ENCODE peak calls at places on chromosome 11, in ten cellular contexts. U, G, P, W, R, A, M, V, Z and Y are unnamed samples.

GRCh38 chr11:64096835-64097234 is 61.1 kb downstream of the FLRT1 start:
- DNase-seq in U (no peak), G (no peak), P (no peak), W (no peak), R (no peak), A (no peak), M (no peak), V (no peak), Z (peak), Y (no peak)

GRCh38 chr11:69880041-69880802 is 61.0 kb upstream of the FGF3 start:
- DNase-seq in U (no peak), G (no peak), P (no peak), W (no peak), R (no peak), A (no peak), M (no peak), V (no peak), Z (no peak), Y (no peak)

GRCh38 chr11:19524171-19524671 is 188.4 kb upstream of the NAV2 start:
- DNase-seq in U (peak), G (peak), P (no peak), W (peak), R (no peak), A (no peak), M (no peak), V (no peak), Z (no peak), Y (no peak)

GRCh38 chr11:44766972-44767278 is 40.2 kb downstream of the TSPAN18 start:
- DNase-seq in U (no peak), G (no peak), P (no peak), W (no peak), R (no peak), A (no peak), M (no peak), V (peak), Z (no peak), Y (peak)

GRCh38 chr11:122791411-122791810 is 46.9 kb upstream of the CRTAM start:
- DNase-seq in U (no peak), G (no peak), P (no peak), W (no peak), R (no peak), A (no peak), M (no peak), V (no peak), Z (no peak), Y (no peak)

GRCh38 chr11:66261578-66261977 is 6.9 kb upstream of the RAB1B start:
- DNase-seq in U (no peak), G (no peak), P (no peak), W (no peak), R (no peak), A (no peak), M (no peak), V (no peak), Z (no peak), Y (no peak)

GRCh38 chr11:74487875-74488274 is 5.6 kb downstream of the LIPT2 start:
- DNase-seq in U (peak), G (no peak), P (peak), W (no peak), R (peak), A (peak), M (no peak), V (no peak), Z (no peak), Y (no peak)

GRCh38 chr11:3867209-3868071 is 12.0 kb downstream of the STIM1 start:
- DNase-seq in U (no peak), G (no peak), P (no peak), W (no peak), R (no peak), A (peak), M (no peak), V (peak), Z (no peak), Y (no peak)

GRCh38 chr11:55795256-55795655 is at the start of gene OR5D14:
- DNase-seq in U (no peak), G (no peak), P (no peak), W (no peak), R (no peak), A (no peak), M (no peak), V (no peak), Z (no peak), Y (no peak)

GRCh38 chr11:64343740-64344133 is 3.7 kb downstream of the CCDC88B start:
- DNase-seq in U (peak), G (no peak), P (peak), W (no peak), R (peak), A (no peak), M (no peak), V (no peak), Z (no peak), Y (peak)

GRCh38 chr11:67632175-67632981 is 2.6 kb upstream of the NUDT8 start:
- DNase-seq in U (no peak), G (no peak), P (no peak), W (no peak), R (no peak), A (no peak), M (no peak), V (no peak), Z (no peak), Y (no peak)

GRCh38 chr11:36253238-36253637 is 36.0 kb downstream of the COMMD9 start:
- DNase-seq in U (no peak), G (no peak), P (no peak), W (peak), R (peak), A (no peak), M (no peak), V (no peak), Z (no peak), Y (no peak)

GRCh38 chr11:125464671-125465070 is 31.4 kb downstream of the FEZ1 start:
- DNase-seq in U (no peak), G (no peak), P (no peak), W (no peak), R (no peak), A (no peak), M (no peak), V (no peak), Z (no peak), Y (no peak)

GRCh38 chr11:64762277-64762915 is 2.6 kb upstream of the PYGM start:
- DNase-seq in U (no peak), G (no peak), P (no peak), W (peak), R (no peak), A (no peak), M (no peak), V (no peak), Z (no peak), Y (no peak)

GRCh38 chr11:70603756-70604211 is 205.5 kb downstream of the CTTN start:
- DNase-seq in U (no peak), G (no peak), P (no peak), W (no peak), R (no peak), A (no peak), M (no peak), V (no peak), Z (no peak), Y (no peak)

GRCh38 chr11:45145421-45146071 is 893 bp upstream of the PRDM11 start:
- DNase-seq in U (peak), G (no peak), P (no peak), W (peak), R (peak), A (no peak), M (peak), V (peak), Z (peak), Y (peak)

GRCh38 chr11:118623291-118623655 is 15.9 kb downstream of the PHLDB1 start:
- DNase-seq in U (peak), G (no peak), P (peak), W (no peak), R (no peak), A (no peak), M (no peak), V (peak), Z (peak), Y (no peak)

GRCh38 chr11:68583047-68583446 is 101.3 kb upstream of the GAL start:
- DNase-seq in U (no peak), G (no peak), P (no peak), W (no peak), R (no peak), A (no peak), M (no peak), V (peak), Z (no peak), Y (peak)

GRCh38 chr11:102426570-102426969 is 26.0 kb downstream of the TMEM123 start:
- DNase-seq in U (no peak), G (no peak), P (no peak), W (peak), R (no peak), A (no peak), M (no peak), V (no peak), Z (no peak), Y (no peak)

GRCh38 chr11:1346669-1347390 is 37.4 kb upstream of the TOLLIP start:
- DNase-seq in U (no peak), G (no peak), P (no peak), W (no peak), R (no peak), A (no peak), M (peak), V (no peak), Z (no peak), Y (no peak)

GRCh38 chr11:74288161-74288560 is 23.3 kb downstream of the P4HA3 start:
- DNase-seq in U (peak), G (no peak), P (peak), W (no peak), R (no peak), A (no peak), M (no peak), V (peak), Z (no peak), Y (peak)

GRCh38 chr11:90774727-90775572 is 552.1 kb upstream of the CHORDC1 start:
- DNase-seq in U (no peak), G (no peak), P (no peak), W (no peak), R (peak), A (no peak), M (no peak), V (no peak), Z (no peak), Y (no peak)

GRCh38 chr11:68008381-68009337 is 1.5 kb upstream of the ALDH3B1 start:
- DNase-seq in U (peak), G (no peak), P (no peak), W (no peak), R (no peak), A (peak), M (no peak), V (no peak), Z (peak), Y (no peak)

GRCh38 chr11:33724644-33725035 is 11.6 kb downstream of the CD59 start:
- DNase-seq in U (no peak), G (no peak), P (no peak), W (peak), R (no peak), A (no peak), M (no peak), V (peak), Z (no peak), Y (no peak)

GRCh38 chr11:68325183-68325893 is 12.9 kb downstream of the LRP5 start:
- DNase-seq in U (no peak), G (no peak), P (no peak), W (no peak), R (peak), A (no peak), M (no peak), V (no peak), Z (no peak), Y (no peak)

GRCh38 chr11:1746956-1747752 is 3.2 kb downstream of the IFITM10 start:
- DNase-seq in U (no peak), G (no peak), P (no peak), W (no peak), R (no peak), A (no peak), M (no peak), V (no peak), Z (no peak), Y (no peak)